ENCODE peak calls at places on chromosome 17, in seven cellular contexts. T is stomach; F is OCI-LY7; I is left ventricle myocardium inferior; Z is breast epithelium; H is uterus; N is CD8-positive, alpha-beta T cell. Y is an unnamed sample.

GRCh38 chr17:76612977-76613851 is 27.6 kb upstream of the ST6GALNAC2 start:
- DNase-seq in T (no peak), F (no peak), I (no peak), Z (no peak), H (no peak), N (no peak), Y (no peak)

GRCh38 chr17:2893422-2893914 is 97.2 kb downstream of the RAP1GAP2 start:
- DNase-seq in T (peak; percentile 90), F (no peak), I (no peak), Z (no peak), H (no peak), N (no peak), Y (peak; percentile 79)

GRCh38 chr17:36593651-36594316 is 2.1 kb downstream of the DHRS11 start:
- DNase-seq in T (no peak), F (no peak), I (no peak), Z (peak; percentile 25), H (no peak), N (no peak), Y (no peak)

GRCh38 chr17:7894866-7895265 is 6.3 kb downstream of the CHD3 start:
- DNase-seq in T (no peak), F (no peak), I (no peak), Z (no peak), H (no peak), N (no peak), Y (no peak)

GRCh38 chr17:17041018-17041521 is 1.2 kb upstream of the MPRIP start:
- DNase-seq in T (no peak), F (no peak), I (no peak), Z (peak; percentile 33), H (no peak), N (no peak), Y (peak; percentile 48)

GRCh38 chr17:82217530-82218204 is 5.0 kb upstream of the CCDC57 start:
- DNase-seq in T (peak; percentile 63), F (no peak), I (peak; percentile 60), Z (no peak), H (no peak), N (no peak), Y (peak; percentile 87)

GRCh38 chr17:29617125-29617480 is 5.6 kb downstream of the CORO6 start:
- DNase-seq in T (peak; percentile 83), F (peak; percentile 91), I (peak; percentile 72), Z (peak; percentile 66), H (peak; percentile 62), N (peak; percentile 89), Y (peak; percentile 88)

GRCh38 chr17:7220593-7221280 is 999 bp downstream of the ACADVL start:
- DNase-seq in T (peak; percentile 70), F (peak; percentile 74), I (no peak), Z (no peak), H (peak; percentile 52), N (peak; percentile 61), Y (peak; percentile 75)

GRCh38 chr17:55442953-55443683 is 21.5 kb upstream of the MMD start:
- DNase-seq in T (no peak), F (no peak), I (no peak), Z (no peak), H (no peak), N (no peak), Y (no peak)

GRCh38 chr17:45824901-45825492 is 19.7 kb upstream of the SPPL2C start:
- DNase-seq in T (no peak), F (no peak), I (no peak), Z (no peak), H (no peak), N (no peak), Y (no peak)

GRCh38 chr17:957856-958421 is 21.6 kb downstream of the NXN start:
- DNase-seq in T (no peak), F (no peak), I (no peak), Z (no peak), H (no peak), N (no peak), Y (no peak)
- H3K4me1 ChIP-seq in T (peaks cover 25% of the 10 kb centered on the region), F (no peaks in the 10 kb centered on the region), I (peaks cover 17% of the 10 kb centered on the region), Z (no peaks in the 10 kb centered on the region), H (peaks cover 8% of the 10 kb centered on the region), N (no peaks in the 10 kb centered on the region), Y (no peaks in the 10 kb centered on the region)

GRCh38 chr17:57953703-57954420 is 1.4 kb downstream of the CUEDC1 start:
- DNase-seq in T (no peak), F (no peak), I (peak; percentile 13), Z (peak; percentile 35), H (no peak), N (no peak), Y (no peak)
- H3K4me3 ChIP-seq in T (peak overlapping the region; percentile 89), F (no peak overlapping the region), I (peak overlapping the region; percentile 95), Z (peak overlapping the region; percentile 86), H (peak overlapping the region; percentile 96), N (no peak overlapping the region), Y (no peak overlapping the region)

DNA sequence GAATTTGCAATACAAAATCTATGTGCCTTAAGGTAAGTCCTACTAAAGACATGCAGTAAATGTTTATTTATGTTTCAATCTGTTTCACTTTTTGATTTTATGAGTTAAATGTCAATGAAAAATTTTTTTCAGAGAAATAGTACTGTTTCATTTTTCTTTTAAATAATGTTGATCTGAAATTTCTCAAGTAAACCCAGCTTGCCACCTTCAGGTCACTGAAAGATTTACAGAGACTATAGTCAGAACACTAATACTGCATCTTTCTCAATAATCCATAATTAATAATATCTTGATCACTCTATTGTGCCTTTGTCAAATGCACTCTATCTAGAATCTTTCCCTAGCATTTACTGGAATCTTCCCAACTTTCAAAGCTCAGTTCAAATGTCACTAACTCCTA is 6.5 kb upstream of the DHX40 start:
- DNase-seq in T (no peak), F (no peak), I (no peak), Z (no peak), H (no peak), N (no peak), Y (no peak)
- TF ChIP-seq CTCF in T (no peak), F (peak; percentile 56), I (peak; percentile 29), Z (no peak), H (no peak), N (no peak), Y (no peak)

GRCh38 chr17:81021531-81022370 is 13.2 kb upstream of the BAIAP2 start:
- DNase-seq in T (no peak), F (no peak), I (no peak), Z (no peak), H (no peak), N (no peak), Y (no peak)
- H3K4me1 ChIP-seq in T (peaks cover 60% of the 10 kb centered on the region), F (no peaks in the 10 kb centered on the region), I (peaks cover 50% of the 10 kb centered on the region), Z (no peaks in the 10 kb centered on the region), H (no peaks in the 10 kb centered on the region), N (peaks cover 33% of the 10 kb centered on the region), Y (peaks cover 19% of the 10 kb centered on the region)

DNA sequence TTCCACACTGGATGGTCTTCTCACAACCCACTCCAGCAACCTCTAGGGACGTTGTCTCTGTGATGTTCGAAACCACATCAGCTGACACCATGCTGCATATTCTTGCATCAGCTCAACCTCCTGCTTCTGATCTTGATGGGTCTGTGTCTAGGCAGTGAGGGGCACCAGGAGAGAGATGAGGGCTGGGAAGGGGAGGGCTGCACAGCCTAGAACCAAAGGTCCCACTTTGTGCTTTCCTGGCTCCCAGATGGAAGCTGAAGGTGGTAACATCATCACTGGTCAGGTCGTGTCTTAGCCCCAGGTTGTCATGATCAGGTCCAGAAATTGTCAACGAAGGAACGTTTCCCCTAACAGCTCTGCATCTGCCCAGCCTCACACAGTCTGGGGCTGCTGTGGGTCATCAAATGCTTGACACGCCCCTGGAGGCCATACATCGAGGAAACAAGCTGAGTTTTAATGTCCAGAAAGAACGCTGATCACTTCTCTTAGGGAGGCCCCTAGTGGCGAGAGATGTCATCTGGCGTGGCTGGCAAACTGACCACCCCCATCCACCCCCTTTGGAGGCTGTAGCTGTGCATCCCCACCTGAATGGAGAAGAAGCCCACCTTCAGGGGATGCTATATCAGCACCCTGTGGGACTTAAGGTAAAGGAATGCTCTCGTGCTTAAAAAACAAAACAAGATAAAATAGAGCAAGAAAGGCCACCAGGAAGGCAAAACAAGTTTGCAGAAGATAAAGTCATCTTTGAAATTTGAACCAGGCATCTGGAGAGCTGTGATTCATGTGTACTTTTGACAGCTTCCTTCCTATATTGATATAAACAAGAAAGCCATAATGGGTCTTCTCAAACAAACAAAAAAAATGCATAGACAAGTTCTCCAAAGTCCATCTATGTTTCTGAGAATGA is 58.3 kb downstream of the WIPI1 start:
- DNase-seq in T (peak; percentile 60), F (peak; percentile 92), I (peak; percentile 49), Z (no peak), H (peak; percentile 58), N (peak; percentile 30), Y (peak; percentile 48)
- H3K4me3 ChIP-seq in T (no peak overlapping the region), F (no peak overlapping the region), I (no peak overlapping the region), Z (no peak overlapping the region), H (no peak overlapping the region), N (no peak overlapping the region), Y (no peak overlapping the region)